ENCODE peak calls at places on chromosomes 1 and 21, in ten cellular contexts. E is pancreas, W is foreskin fibroblast, Z is retinal pigment epithelial cell, O is upper lobe of right lung, A is AG10803, M is AG04450, V is brain microvascular endothelial cell, T is heart right ventricle, X is fibroblast of lung. G is an unnamed sample.

GRCh38 chr1:211557894-211558625 is 20.9 kb downstream of the SLC30A1 start:
- DNase-seq in E (no peak), W (no peak), Z (no peak), O (no peak), A (no peak), M (no peak), V (no peak), T (no peak), X (no peak), G (no peak)

GRCh38 chr1:91997607-91998195 is 32.1 kb upstream of the EPHX4 start:
- DNase-seq in E (no peak), W (peak), Z (peak), O (no peak), A (peak), M (peak), V (peak), T (no peak), X (peak), G (peak)

GRCh38 chr1:239189998-239190512 is 196.3 kb upstream of the CHRM3 start:
- DNase-seq in E (no peak), W (peak), Z (no peak), O (no peak), A (no peak), M (no peak), V (no peak), T (no peak), X (no peak), G (no peak)

GRCh38 chr1:169901119-169901518 is 7.4 kb upstream of the SCYL3 start:
- DNase-seq in E (no peak), W (no peak), Z (no peak), O (no peak), A (no peak), M (no peak), V (no peak), T (no peak), X (no peak), G (no peak)

GRCh38 chr1:213183036-213183672 is 132.1 kb downstream of the RPS6KC1 start:
- DNase-seq in E (no peak), W (no peak), Z (no peak), O (no peak), A (no peak), M (no peak), V (no peak), T (no peak), X (no peak), G (no peak)

GRCh38 chr1:213268221-213268620 is 217.2 kb downstream of the RPS6KC1 start:
- DNase-seq in E (no peak), W (peak), Z (no peak), O (no peak), A (peak), M (no peak), V (no peak), T (no peak), X (no peak), G (peak)

GRCh38 chr1:34889705-34890104 is 30.2 kb upstream of the SMIM12 start:
- DNase-seq in E (no peak), W (no peak), Z (no peak), O (no peak), A (no peak), M (no peak), V (no peak), T (no peak), X (no peak), G (no peak)

GRCh38 chr21:45533731-45534571 is 8.3 kb downstream of the SLC19A1 start:
- DNase-seq in E (peak), W (no peak), Z (no peak), O (peak), A (no peak), M (no peak), V (no peak), T (peak), X (no peak), G (no peak)

GRCh38 chr1:34013958-34014737 is 150.3 kb downstream of the HMGB4 start:
- DNase-seq in E (peak), W (no peak), Z (no peak), O (peak), A (peak), M (no peak), V (no peak), T (peak), X (no peak), G (peak)

GRCh38 chr1:240602189-240602588 is 9.8 kb downstream of the GREM2 start:
- DNase-seq in E (no peak), W (peak), Z (no peak), O (no peak), A (no peak), M (no peak), V (no peak), T (no peak), X (peak), G (peak)

DNA sequence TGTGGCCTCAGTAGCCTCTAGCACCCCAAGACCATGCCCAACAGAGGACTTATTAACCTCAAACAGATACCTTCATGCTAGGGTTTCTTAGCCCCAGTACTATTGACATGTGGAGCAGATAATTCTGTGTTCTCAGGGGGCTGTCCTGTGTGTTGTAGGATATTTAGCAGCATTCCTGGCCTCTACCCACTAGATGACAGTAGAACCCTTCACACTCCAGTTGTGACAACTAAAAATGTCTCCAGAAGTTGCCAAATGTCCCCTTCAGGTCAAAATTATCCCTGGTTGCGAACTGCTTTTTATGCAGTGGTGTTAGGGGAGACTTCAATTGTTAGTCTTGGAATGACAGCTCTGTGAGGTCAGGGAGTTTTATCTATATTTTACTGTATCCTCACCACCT is 8.1 kb downstream of the KAZN start:
- DNase-seq in E (no peak), W (no peak), Z (no peak), O (no peak), A (no peak), M (no peak), V (no peak), T (no peak), X (no peak), G (no peak)
- TF ChIP-seq CTCF in E (no peak), W (no peak), Z (peak), O (peak), A (peak), M (peak), V (no peak), T (no peak), X (no peak), G (no peak)

GRCh38 chr1:162145966-162146696 is 76.6 kb downstream of the NOS1AP start:
- DNase-seq in E (no peak), W (no peak), Z (no peak), O (no peak), A (no peak), M (no peak), V (no peak), T (no peak), X (no peak), G (no peak)
- H3K4me3 ChIP-seq in E (no peak), W (no peak), Z (no peak), O (no peak), A (no peak), M (no peak), V (no peak), T (no peak), X (no peak), G (no peak)

GRCh38 chr1:118563969-118564951 is 379.2 kb upstream of the SPAG17 start:
- DNase-seq in E (no peak), W (peak), Z (no peak), O (no peak), A (peak), M (no peak), V (no peak), T (no peak), X (no peak), G (no peak)
- TF ChIP-seq CTCF in E (no peak), W (no peak), Z (no peak), O (no peak), A (peak), M (no peak), V (no peak), T (no peak), X (no peak), G (no peak)

GRCh38 chr21:24649691-24650090 is 957.6 kb downstream of the MRPL39 start:
- DNase-seq in E (no peak), W (no peak), Z (no peak), O (no peak), A (no peak), M (no peak), V (no peak), T (no peak), X (no peak), G (no peak)
- H3K4me3 ChIP-seq in E (no peak), W (no peak), Z (no peak), O (no peak), A (no peak), M (no peak), V (no peak), T (no peak), X (no peak), G (no peak)

DNA sequence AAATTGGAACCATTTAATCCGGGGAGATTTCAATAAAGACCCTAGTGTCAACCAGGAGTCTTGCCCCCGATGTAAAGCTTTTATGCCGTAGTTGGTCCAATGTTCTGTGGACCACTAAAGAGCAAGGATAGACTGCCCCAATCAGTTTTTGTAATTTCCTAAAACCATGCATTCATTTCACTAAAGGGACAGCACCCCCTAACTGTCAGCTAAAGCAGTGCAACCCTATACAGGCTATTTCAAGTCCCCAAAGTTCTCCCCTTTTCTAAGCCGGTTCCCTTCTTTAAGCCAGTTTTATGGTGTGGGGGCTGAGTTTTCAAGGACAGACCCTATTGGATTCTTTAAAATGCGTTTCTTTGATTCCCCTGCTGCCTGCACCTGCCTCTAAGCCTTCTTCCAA is 12.7 kb upstream of the PDPN start:
- DNase-seq in E (no peak), W (no peak), Z (no peak), O (no peak), A (no peak), M (no peak), V (no peak), T (no peak), X (no peak), G (no peak)
- TF ChIP-seq CTCF in E (no peak), W (no peak), Z (peak), O (peak), A (peak), M (no peak), V (no peak), T (no peak), X (peak), G (peak)

DNA sequence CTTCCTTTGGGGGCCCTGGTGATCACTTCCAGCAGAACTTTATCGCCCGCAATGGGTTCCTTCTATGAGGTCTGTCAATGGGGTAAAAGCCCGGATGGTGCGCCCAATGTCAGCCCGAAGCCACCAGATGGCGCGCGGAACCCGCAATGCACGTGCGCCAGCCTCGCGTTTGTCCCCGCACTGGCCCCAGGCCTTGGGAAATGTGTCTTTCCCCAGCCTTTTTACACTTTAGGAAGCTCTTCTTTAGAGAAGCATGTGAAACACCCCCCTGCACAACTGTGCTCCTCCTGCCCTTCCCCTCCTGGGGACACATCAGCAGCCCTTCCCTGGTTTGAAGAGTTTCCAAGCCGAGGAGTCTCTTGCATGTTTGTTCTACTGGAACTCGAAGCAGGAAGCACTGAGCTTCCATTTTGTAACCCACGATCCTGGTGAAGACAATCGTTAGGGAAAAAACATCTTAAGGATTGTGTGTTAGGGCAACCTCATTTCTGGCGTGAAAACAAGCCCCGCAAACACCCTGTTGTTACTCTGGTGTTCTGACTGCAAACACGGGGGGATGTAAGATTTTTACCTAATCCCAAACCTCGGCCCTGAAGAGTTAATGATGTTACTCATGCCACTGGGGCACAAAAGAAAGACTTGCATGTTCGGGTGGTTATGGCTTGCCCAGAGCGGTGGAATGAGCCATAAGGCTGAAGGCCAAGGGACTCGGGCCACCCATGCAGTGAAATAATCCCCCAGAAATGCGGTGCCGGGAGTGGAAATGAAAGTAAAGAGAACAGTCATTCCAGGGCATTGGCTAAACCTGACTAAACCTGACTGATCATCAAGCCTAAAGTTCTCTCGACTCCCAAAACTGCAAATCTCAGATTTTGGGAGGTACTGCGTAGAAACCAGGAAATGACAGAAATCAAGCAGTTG is 20.4 kb upstream of the TARBP1 start:
- DNase-seq in E (peak), W (peak), Z (peak), O (peak), A (peak), M (peak), V (peak), T (peak), X (peak), G (peak)
- H3K4me3 ChIP-seq in E (no peak), W (peak), Z (no peak), O (peak), A (peak), M (peak), V (no peak), T (peak), X (peak), G (peak)